ENCODE peak calls at places on chromosome 6, in four cellular contexts. W is IMR-90, A is heart left ventricle, L is AG09309. P is an unnamed sample.

GRCh38 chr6:122033564-122034181 is 365.8 kb upstream of the HSF2 start:
- DNase-seq in W (peak; percentile 70), A (no peak), L (peak; percentile 50), P (no peak)

GRCh38 chr6:152268846-152269442 is 368.2 kb downstream of the SYNE1 start:
- DNase-seq in W (peak; percentile 54), A (no peak), L (no peak), P (no peak)

GRCh38 chr6:156801712-156802111 is 24.5 kb downstream of the ARID1B start:
- DNase-seq in W (no peak), A (no peak), L (no peak), P (no peak)

GRCh38 chr6:35343092-35343834 is 905 bp downstream of the PPARD start:
- DNase-seq in W (peak; percentile 32), A (peak; percentile 75), L (no peak), P (no peak)

GRCh38 chr6:46440133-46440532 is 51.1 kb downstream of the RCAN2 start:
- DNase-seq in W (peak; percentile 37), A (no peak), L (peak; percentile 25), P (no peak)

GRCh38 chr6:21111399-21111725 is 482.2 kb upstream of the SOX4 start:
- DNase-seq in W (peak; percentile 1), A (no peak), L (no peak), P (no peak)

GRCh38 chr6:87971605-87972262 is 75.9 kb upstream of the SPACA1 start:
- DNase-seq in W (no peak), A (no peak), L (no peak), P (no peak)

GRCh38 chr6:3211681-3212080 is 15.8 kb downstream of the TUBB2B start:
- DNase-seq in W (no peak), A (no peak), L (no peak), P (no peak)

GRCh38 chr6:3990692-3991491 is 88.0 kb downstream of the FAM217A start:
- DNase-seq in W (peak; percentile 88), A (peak; percentile 88), L (peak; percentile 57), P (peak; percentile 79)

GRCh38 chr6:42522021-42522420 is 41.8 kb upstream of the UBR2 start:
- DNase-seq in W (peak; percentile 17), A (no peak), L (no peak), P (no peak)

GRCh38 chr6:166221040-166221439 is 53.4 kb upstream of the TBXT start:
- DNase-seq in W (no peak), A (no peak), L (no peak), P (no peak)

GRCh38 chr6:5394280-5394679 is 133.0 kb downstream of the FARS2 start:
- DNase-seq in W (no peak), A (no peak), L (no peak), P (no peak)

GRCh38 chr6:28136585-28137457 is 4.9 kb upstream of the ZKSCAN8 start:
- DNase-seq in W (peak; percentile 96), A (peak; percentile 94), L (peak; percentile 83), P (peak; percentile 88)

GRCh38 chr6:28137458-28138020 is 4.1 kb upstream of the ZKSCAN8 start:
- DNase-seq in W (peak; percentile 14), A (no peak), L (no peak), P (no peak)

GRCh38 chr6:28135393-28135792 is 6.3 kb upstream of the ZKSCAN8 start:
- DNase-seq in W (no peak), A (no peak), L (no peak), P (no peak)

GRCh38 chr6:28134015-28134414 is 7.7 kb upstream of the ZKSCAN8 start:
- DNase-seq in W (peak; percentile 52), A (no peak), L (no peak), P (no peak)

DNA sequence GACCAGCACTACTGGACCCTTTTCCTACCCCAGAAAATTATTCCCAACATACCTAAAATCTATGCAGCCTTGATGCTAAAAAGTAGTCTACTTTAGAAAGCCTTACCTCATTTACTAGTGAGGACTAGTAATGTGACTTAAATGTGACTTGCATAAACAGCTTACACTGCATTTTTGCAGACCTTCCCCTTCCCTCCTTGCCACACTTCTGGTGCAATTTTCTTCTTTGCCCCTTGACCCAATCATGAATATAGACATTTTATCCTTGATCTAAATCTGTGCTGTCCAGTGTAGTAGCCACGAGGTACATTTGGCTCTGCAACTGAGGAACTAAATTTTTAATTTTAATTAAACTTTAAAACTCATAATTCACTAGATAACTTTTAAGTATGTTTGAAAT is 7.0 kb upstream of the ZKSCAN8 start:
- DNase-seq in W (no peak), A (no peak), L (no peak), P (no peak)
- H3K4me3 ChIP-seq in W (no peak overlapping the region), A (no peak overlapping the region), L (no peak overlapping the region), P (no peak overlapping the region)

GRCh38 chr6:73367761-73368355 is 1.8 kb downstream of the OOEP start:
- DNase-seq in W (no peak), A (no peak), L (no peak), P (no peak)
- TF ChIP-seq CTCF in W (no peak), A (no peak), L (no peak), P (no peak)

DNA sequence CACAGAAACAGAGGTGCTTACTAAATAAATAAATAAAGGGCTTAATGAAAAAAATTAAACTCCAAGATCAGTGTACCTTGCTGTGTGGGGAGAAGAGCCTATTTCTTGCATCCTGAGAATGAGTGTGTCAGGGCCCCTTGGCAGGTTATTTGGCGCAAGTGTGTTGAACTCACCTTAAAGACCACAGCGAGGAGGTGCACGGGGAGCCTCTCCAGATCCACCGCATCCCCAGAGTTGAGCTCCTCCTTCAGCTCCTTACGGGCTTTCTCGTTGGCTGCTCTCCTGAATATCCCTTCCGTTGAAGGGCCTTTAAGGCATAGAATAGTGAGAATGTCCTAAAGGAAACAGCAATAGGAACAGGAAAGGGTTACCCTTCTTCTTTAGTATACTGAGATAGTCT is 3.6 kb downstream of the TAGAP start:
- DNase-seq in W (no peak), A (no peak), L (no peak), P (no peak)
- H3K4me3 ChIP-seq in W (no peak overlapping the region), A (peak overlapping the region; percentile 70), L (no peak overlapping the region), P (no peak overlapping the region)

GRCh38 chr6:137102851-137103492 is 58.2 kb upstream of the IL20RA start:
- DNase-seq in W (no peak), A (no peak), L (no peak), P (no peak)
- TF ChIP-seq CTCF in W (no peak), A (no peak), L (no peak), P (no peak)

GRCh38 chr6:37047933-37048850 is 42.7 kb downstream of the FGD2 start:
- DNase-seq in W (no peak), A (no peak), L (no peak), P (no peak)
- H3K4me3 ChIP-seq in W (no peak overlapping the region), A (no peak overlapping the region), L (no peak overlapping the region), P (no peak overlapping the region)

P was measured in retinal pigment epithelial cell.